ENCODE peak calls at places on chromosomes 12 and 14, in six cellular contexts. A is thoracic aorta, D is brain microvascular endothelial cell, X is pancreas, P is nephron progenitor cell, Y is HCT116. E is an unnamed sample.

GRCh38 chr14:79967453-79967852 is 243.9 kb downstream of the DIO2 start:
- DNase-seq in X (no peak), Y (no peak), A (no peak), P (no peak), D (no peak), E (no peak)

GRCh38 chr14:33393895-33394405 is 455.3 kb downstream of the NPAS3 start:
- DNase-seq in D (no peak), X (no peak), P (no peak), A (no peak), Y (no peak), E (no peak)

GRCh38 chr12:53482626-53483165 is 16.6 kb downstream of the MAP3K12 start:
- DNase-seq in D (no peak), Y (no peak), X (no peak), A (no peak), P (no peak), E (no peak)

GRCh38 chr12:60257063-60257462 is 661.2 kb downstream of the SLC16A7 start:
- DNase-seq in A (no peak), Y (peak), D (peak), X (no peak), P (no peak), E (peak)

GRCh38 chr12:34294137-34294536 is 271.8 kb downstream of the ALG10 start:
- DNase-seq in D (no peak), X (no peak), Y (no peak), A (no peak), P (no peak), E (no peak)

GRCh38 chr12:2319747-2320146 is 267.0 kb downstream of the CACNA1C start:
- DNase-seq in D (no peak), Y (no peak), A (no peak), P (no peak), X (no peak), E (no peak)

GRCh38 chr14:58501214-58501816 is 73.8 kb downstream of the KIAA0586 start:
- DNase-seq in Y (peak), D (peak), P (peak), X (no peak), A (no peak), E (peak)

GRCh38 chr12:25694072-25694471 is 141.0 kb upstream of the LMNTD1 start:
- DNase-seq in P (no peak), X (no peak), A (peak), D (peak), Y (no peak), E (no peak)

GRCh38 chr12:52729147-52729546 is 25.8 kb upstream of the KRT77 start:
- DNase-seq in Y (no peak), X (no peak), A (no peak), D (no peak), P (no peak), E (no peak)

GRCh38 chr14:106694638-106695393 is 1168.4 kb downstream of the TMEM121 start:
- DNase-seq in A (no peak), X (peak), D (no peak), Y (no peak), P (no peak), E (no peak)

GRCh38 chr12:68467514-68467913 is 135.4 kb upstream of the MDM1 start:
- DNase-seq in D (no peak), X (no peak), A (no peak), Y (no peak), P (no peak), E (no peak)

GRCh38 chr12:111437816-111438454 is 32.2 kb downstream of the SH2B3 start:
- DNase-seq in P (no peak), A (no peak), Y (no peak), D (peak), X (no peak), E (peak)

GRCh38 chr12:92702754-92703679 is at the start of gene PLEKHG7:
- DNase-seq in D (no peak), Y (no peak), A (no peak), X (peak), P (no peak), E (peak)

DNA sequence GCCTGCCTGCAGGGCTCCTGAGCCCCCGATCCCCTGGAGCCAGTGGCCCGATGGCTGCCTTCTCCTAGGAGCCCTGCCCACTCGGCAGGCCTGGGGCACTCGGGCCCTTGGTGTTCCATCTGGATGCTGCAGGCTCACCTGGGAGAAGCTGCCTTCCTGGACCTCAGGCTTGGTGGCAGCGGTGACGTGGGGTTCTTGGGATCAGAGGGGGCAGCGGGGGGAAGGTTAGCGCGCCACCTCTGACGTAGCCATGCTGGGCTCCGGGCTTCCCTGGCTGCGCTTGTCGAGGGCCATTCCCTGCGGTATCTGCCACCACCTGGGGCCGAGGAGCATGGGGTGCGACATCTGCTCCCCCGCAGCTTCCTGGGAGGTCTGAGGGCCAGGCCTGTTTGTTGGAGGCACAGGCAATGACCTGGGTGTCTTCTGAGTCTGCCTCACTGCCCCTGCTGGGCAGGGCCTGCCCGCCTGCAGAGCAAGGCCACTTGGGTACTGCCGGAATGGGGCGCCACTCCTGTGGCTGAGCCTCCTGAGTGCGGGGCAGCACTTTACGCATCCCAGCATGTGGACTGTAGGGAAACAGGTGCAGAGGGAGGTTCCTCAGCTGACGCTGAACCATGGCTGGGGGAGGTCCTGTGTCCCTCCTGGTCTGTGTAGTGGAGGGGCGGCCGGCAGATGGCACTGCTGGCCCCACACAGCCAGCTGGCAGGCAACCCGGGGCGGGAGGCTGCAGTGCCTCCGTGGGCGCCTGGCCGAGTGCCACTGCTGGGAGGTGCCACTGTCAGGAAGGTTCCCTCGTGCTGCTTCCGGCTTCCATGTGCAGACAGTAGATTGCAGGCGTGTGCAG is 20.3 kb downstream of the MTA1 start:
- DNase-seq in D (no peak), X (no peak), P (no peak), Y (no peak), A (no peak), E (no peak)
- TF ChIP-seq CTCF in D (no peak), X (no peak), P (no peak), Y (no peak), A (no peak), E (no peak)

GRCh38 chr12:56468216-56469006 is at the start of gene SPRYD4:
- DNase-seq in X (peak), D (peak), A (peak), P (peak), Y (peak), E (peak)
- TF ChIP-seq CTCF in X (peak), D (peak), A (no peak), P (no peak), Y (peak), E (no peak)

GRCh38 chr14:22180045-22180444 is 409.0 kb downstream of the DAD1 start:
- DNase-seq in A (no peak), P (no peak), Y (no peak), D (no peak), X (no peak), E (no peak)

GRCh38 chr14:22189873-22190272 is 399.2 kb downstream of the DAD1 start:
- DNase-seq in Y (no peak), X (no peak), P (no peak), D (no peak), A (no peak), E (no peak)

GRCh38 chr14:22188346-22188745 is 400.7 kb downstream of the DAD1 start:
- DNase-seq in P (no peak), A (no peak), X (no peak), Y (no peak), D (no peak), E (no peak)

GRCh38 chr14:22184157-22185025 is 404.6 kb downstream of the DAD1 start:
- DNase-seq in X (no peak), Y (no peak), A (no peak), D (peak), P (no peak), E (peak)

DNA sequence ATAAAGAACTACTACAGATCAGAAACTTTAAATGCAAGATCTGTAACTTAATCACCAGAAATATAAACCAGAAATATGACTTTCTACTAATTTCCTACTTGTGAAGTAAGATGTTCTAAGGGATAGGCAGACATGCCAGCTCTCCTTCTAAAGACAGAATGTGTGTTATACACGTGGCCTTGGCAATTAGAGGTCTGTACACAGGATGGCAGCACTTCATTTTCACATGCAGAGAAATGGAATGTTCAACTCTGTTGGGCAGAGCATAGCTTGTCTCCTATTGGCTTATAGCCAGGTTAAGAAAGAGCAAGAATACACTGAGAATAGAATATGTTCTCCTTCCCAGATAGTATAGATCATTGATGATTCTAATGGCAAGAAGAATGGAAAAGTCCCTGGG is 403.8 kb downstream of the DAD1 start:
- DNase-seq in Y (no peak), X (no peak), P (no peak), A (no peak), D (peak), E (no peak)
- TF ChIP-seq CTCF in Y (no peak), X (no peak), P (no peak), A (no peak), D (peak), E (no peak)

GRCh38 chr12:7667025-7667575 is 1.4 kb upstream of the APOBEC1 start:
- DNase-seq in X (no peak), A (no peak), P (no peak), D (no peak), Y (peak), E (no peak)
- TF ChIP-seq CTCF in X (no peak), A (no peak), P (peak), D (no peak), Y (peak), E (no peak)

DNA sequence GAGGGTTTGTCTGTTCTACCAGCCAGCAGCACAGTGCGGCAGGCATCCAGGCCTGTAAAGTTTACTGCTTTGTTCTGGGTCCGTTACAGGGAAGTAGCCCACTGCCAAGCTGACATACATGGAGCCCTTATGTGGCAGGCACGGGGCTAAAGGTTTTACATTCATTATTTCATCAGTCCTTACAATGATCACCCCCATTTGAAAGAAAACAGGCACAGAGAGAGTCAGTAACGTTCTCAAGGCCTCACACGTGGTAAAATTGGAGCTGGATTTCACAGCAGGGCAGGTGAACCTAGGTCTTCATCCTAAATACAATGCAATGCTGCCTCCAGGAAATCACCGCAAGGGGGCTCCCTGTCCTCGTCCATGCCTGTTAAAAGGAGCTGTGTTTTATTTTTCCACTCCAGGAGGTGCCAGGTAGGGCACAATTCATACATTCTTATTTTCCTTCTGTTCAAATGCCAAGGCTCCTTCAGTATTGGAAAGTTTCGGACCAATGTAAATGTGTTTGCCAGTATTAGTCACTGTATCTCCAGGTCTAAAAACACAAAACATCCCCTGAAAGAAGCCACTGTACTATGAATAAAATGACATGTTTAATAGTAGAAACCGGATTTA is 172.2 kb upstream of the GZMB start:
- DNase-seq in D (peak), P (peak), X (peak), A (no peak), Y (no peak), E (peak)
- TF ChIP-seq CTCF in D (peak), P (peak), X (peak), A (peak), Y (peak), E (peak)

DNA sequence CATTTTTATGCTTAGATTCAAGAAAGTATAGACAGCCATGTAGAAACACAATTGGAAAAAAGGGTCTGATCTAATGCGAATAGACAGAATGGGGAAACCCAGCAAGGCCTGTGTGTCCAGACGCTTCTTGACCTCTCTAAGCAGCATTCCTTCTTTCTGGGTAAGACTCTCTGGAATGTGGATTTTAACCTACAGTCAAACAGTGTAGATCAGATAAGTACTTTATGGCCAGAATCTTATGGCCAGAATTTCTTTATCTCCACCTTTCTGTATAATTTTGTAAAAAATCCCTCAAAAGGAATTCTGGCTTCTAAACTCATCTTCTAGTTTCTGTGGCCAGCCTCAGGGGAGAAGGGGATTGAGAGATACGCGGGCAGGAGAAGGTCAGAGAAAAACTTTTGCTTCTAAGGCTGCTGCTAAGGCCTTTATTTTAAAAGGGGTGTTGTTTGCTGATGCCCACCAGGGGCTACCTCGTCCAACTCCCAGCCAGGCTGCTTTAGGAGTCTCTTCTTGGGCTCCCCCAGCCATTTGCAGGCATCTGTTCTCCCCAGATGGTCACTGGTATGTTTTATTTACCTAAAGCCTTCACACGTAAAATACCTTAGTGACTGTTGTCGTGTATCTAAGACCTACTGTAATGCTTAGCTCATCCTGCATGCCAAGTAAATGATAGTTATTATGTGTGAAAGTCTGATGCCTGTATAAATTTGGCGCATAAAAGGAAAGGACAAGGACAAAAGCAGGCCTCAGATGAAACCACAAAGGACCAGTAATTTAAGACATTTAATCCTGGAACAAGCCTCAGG is 68.4 kb downstream of the ANO6 start:
- DNase-seq in P (peak), Y (no peak), X (no peak), A (no peak), D (peak), E (peak)
- TF ChIP-seq CTCF in P (no peak), Y (no peak), X (no peak), A (no peak), D (peak), E (no peak)

DNA sequence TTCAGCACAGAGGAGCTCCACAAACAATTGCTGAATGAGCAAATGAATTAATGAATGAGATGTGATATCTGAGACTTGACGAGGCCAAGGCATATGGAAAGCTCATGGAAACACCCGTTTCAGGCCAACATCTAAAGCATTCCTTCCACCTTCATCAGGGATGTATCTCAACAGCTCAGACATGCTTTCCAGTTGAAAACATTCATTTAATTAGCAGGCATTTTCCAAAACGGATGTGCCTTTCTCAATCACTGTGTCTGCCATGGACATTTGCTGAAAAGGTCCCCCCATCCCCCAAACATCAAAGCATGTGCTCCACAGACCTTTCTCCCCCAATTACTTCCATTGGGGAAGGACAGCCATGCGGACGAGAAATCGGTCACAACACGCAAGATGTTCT is 528.4 kb downstream of the MED13L start:
- DNase-seq in Y (no peak), P (no peak), X (no peak), D (no peak), A (no peak), E (no peak)
- TF ChIP-seq CTCF in Y (no peak), P (no peak), X (no peak), D (no peak), A (no peak), E (no peak)